ENCODE peak calls at places on chromosomes 5 and 9, in five cellular contexts. K is heart right ventricle, Y is brain microvascular endothelial cell, L is astrocyte, A is iPS DF 6.9. P is an unnamed sample.
A peak's percentile ranks its signal among the peaks of the same experiment; 100 is the strongest.

GRCh38 chr5:176631383-176631970 is 1.0 kb downstream of the EIF4E1B start:
- DNase-seq in L (no peak), Y (no peak), K (no peak), A (no peak), P (no peak)

GRCh38 chr5:93191016-93191415 is 390.0 kb downstream of the NR2F1-AS1 start:
- DNase-seq in Y (no peak), K (no peak), A (no peak), L (peak; percentile 62), P (no peak)

GRCh38 chr5:159936686-159937329 is 20.5 kb downstream of the ADRA1B start:
- DNase-seq in K (no peak), A (no peak), L (no peak), Y (no peak), P (no peak)

GRCh38 chr9:129570450-129571297 is 50.2 kb downstream of the C9orf50 start:
- DNase-seq in K (peak; percentile 50), L (peak; percentile 90), Y (peak; percentile 76), A (no peak), P (peak; percentile 81)

GRCh38 chr5:83524345-83524744 is 52.8 kb downstream of the VCAN start:
- DNase-seq in L (no peak), Y (no peak), K (no peak), A (no peak), P (no peak)

GRCh38 chr5:37308796-37309195 is 59.6 kb upstream of the CPLANE1 start:
- DNase-seq in Y (no peak), A (no peak), L (no peak), K (no peak), P (no peak)

GRCh38 chr9:72038890-72039410 is 21.5 kb downstream of the C9orf57 start:
- DNase-seq in K (peak; percentile 60), Y (peak; percentile 65), L (peak; percentile 37), A (peak; percentile 73), P (peak; percentile 61)

GRCh38 chr5:57117601-57118000 is 56.3 kb upstream of the GPBP1 start:
- DNase-seq in L (no peak), Y (no peak), A (no peak), K (no peak), P (no peak)

GRCh38 chr5:69492391-69493234 is at the start of gene OCLN:
- DNase-seq in Y (no peak), K (peak; percentile 19), L (no peak), A (no peak), P (no peak)

GRCh38 chr9:113375057-113376023 is 1.4 kb downstream of the HDHD3 start:
- DNase-seq in K (no peak), Y (peak; percentile 12), L (no peak), A (no peak), P (no peak)

GRCh38 chr5:128736567-128736966 is 198.5 kb upstream of the FBN2 start:
- DNase-seq in L (peak; percentile 40), Y (no peak), A (no peak), K (no peak), P (no peak)

DNA sequence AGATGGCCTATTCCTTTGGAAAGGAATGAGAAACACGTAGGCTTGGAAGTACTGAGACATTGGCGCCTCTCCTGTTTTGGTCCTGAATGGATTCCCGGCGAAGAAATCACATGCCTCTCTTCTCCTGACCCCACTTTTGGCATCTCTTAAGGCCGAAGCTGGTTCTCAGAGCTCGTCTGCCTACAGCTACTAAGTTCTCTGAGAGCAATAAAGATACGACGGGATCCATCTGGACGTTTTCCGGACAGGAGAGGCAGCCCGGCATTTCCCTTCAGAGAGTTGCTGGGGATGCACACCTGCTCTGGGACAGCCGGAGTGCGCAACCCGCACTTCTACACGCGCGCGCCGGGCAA is 336.8 kb upstream of the PUM3 start:
- DNase-seq in A (no peak), L (no peak), Y (no peak), K (no peak), P (no peak)
- H3K4me3 ChIP-seq in A (peak overlapping the region; percentile 51), L (peak overlapping the region; percentile 60), Y (peak overlapping the region; percentile 42), K (peak overlapping the region; percentile 41), P (peak overlapping the region; percentile 38)

DNA sequence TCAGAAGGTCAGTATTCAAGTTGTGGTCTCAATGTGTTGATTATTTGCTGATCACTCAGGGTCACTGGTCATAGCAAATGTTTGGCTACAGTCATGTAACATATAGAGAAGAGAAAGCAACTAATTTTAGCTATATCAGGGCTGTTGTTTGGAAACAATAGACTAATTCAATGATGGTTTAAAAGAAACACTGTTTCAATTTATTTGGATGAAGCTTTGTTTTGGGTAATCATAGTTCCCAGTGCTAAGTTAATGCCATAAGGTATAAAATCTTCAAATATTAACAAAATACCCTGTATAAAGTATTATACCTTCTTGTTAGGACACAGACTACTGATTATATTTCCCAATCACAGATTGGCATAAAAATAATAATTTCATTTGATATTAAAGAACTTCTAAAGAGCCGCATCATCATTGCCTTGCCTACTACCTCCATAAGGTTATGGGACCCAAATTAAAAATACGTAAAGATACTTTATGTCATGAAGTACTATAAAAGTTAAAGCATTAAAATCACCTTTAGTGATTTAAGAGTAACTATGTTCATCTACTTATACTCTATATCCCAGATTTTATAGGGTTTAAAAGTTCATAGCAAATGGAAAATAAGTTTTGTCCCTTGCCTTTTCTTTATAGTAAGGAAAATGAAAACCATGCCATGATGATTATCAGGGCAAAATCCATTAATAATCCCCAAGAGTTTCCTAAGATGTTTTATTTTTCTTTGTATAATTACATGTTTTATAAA is 6.0 kb downstream of the NR3C1 start:
- DNase-seq in A (no peak), L (no peak), K (no peak), Y (no peak), P (no peak)
- H3K4me3 ChIP-seq in A (no peak overlapping the region), L (peak overlapping the region; percentile 26), K (peak overlapping the region; percentile 97), Y (peak overlapping the region; percentile 80), P (peak overlapping the region; percentile 70)

GRCh38 chr5:151222054-151222768 is 1.7 kb downstream of the CCDC69 start:
- DNase-seq in Y (no peak), L (no peak), K (no peak), A (no peak), P (no peak)

GRCh38 chr5:151222769-151223446 is 984 bp downstream of the CCDC69 start:
- DNase-seq in L (no peak), K (peak; percentile 50), A (no peak), Y (no peak), P (no peak)

GRCh38 chr5:151219789-151220188 is 4.1 kb downstream of the CCDC69 start:
- DNase-seq in L (no peak), K (no peak), Y (no peak), A (no peak), P (no peak)

GRCh38 chr5:151223447-151224264 is at the start of gene CCDC69:
- DNase-seq in A (no peak), L (peak; percentile 65), Y (peak; percentile 56), K (peak; percentile 80), P (no peak)

DNA sequence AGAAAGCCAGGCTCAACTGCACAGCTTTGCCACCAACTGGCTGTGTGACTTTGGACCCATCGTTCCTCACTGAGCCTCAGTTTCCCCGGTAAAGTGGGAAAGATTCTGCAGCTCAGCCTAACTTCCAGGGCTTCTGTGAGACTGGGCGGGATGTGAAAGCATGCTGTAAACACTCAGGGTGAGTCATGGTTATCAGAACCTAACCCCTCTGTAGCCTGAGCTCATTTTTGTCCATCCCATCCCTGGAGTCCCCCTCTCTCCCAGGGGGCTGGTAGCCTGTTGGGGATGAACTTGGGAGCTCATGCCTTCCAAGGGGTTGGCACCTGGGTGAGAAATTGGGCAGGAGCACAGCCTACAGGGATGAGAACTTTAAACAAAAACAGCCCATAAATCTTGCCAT is 2.3 kb downstream of the CCDC69 start:
- DNase-seq in L (peak; percentile 9), K (no peak), Y (no peak), A (no peak), P (no peak)
- H3K4me3 ChIP-seq in L (no peak overlapping the region), K (peak overlapping the region; percentile 87), Y (no peak overlapping the region), A (no peak overlapping the region), P (no peak overlapping the region)

GRCh38 chr5:59187772-59188347 is 605.0 kb downstream of the RAB3C start:
- DNase-seq in A (no peak), L (peak; percentile 29), K (no peak), Y (peak; percentile 62), P (no peak)
- H3K4me3 ChIP-seq in A (no peak overlapping the region), L (no peak overlapping the region), K (no peak overlapping the region), Y (peak overlapping the region; percentile 15), P (peak overlapping the region; percentile 28)

GRCh38 chr9:111483419-111483861 is 743 bp downstream of the ECPAS start:
- DNase-seq in Y (no peak), L (no peak), A (no peak), K (peak; percentile 57), P (no peak)
- H3K4me3 ChIP-seq in Y (peak overlapping the region; percentile 94), L (peak overlapping the region; percentile 87), A (peak overlapping the region; percentile 99), K (peak overlapping the region; percentile 91), P (peak overlapping the region; percentile 85)